ENCODE peak calls at places on chromosomes 11 and 22, in ten cellular contexts. O, P, V, M, X, L, S, F, Q and E are unnamed samples.

GRCh38 chr11:117613521-117613920 is 183.5 kb downstream of the DSCAML1 start:
- DNase-seq in X (no peak), P (no peak), Q (no peak), S (no peak), V (no peak), L (no peak), F (no peak), O (no peak), M (peak), E (no peak)

GRCh38 chr22:29152045-29152380 is 53.7 kb upstream of the EMID1 start:
- DNase-seq in L (no peak), O (no peak), V (peak), X (no peak), S (no peak), P (no peak), Q (no peak), M (peak), F (no peak), E (no peak)

GRCh38 chr22:37525746-37526350 is 6.6 kb upstream of the CARD10 start:
- DNase-seq in X (no peak), S (no peak), F (no peak), L (no peak), P (no peak), M (no peak), V (no peak), O (no peak), Q (no peak), E (no peak)

GRCh38 chr11:7564803-7565202 is 51.0 kb downstream of the PPFIBP2 start:
- DNase-seq in S (no peak), M (no peak), L (no peak), P (no peak), V (no peak), X (no peak), Q (no peak), F (no peak), O (no peak), E (no peak)

GRCh38 chr11:44972746-44973435 is 22.2 kb upstream of the TP53I11 start:
- DNase-seq in F (no peak), X (no peak), M (no peak), L (no peak), S (no peak), O (no peak), Q (no peak), V (no peak), P (no peak), E (no peak)

GRCh38 chr11:65786786-65787636 is at the start of gene OVOL1:
- DNase-seq in P (no peak), Q (no peak), S (no peak), F (no peak), O (peak), L (no peak), X (no peak), V (no peak), M (peak), E (peak)

GRCh38 chr11:101862410-101863233 is 52.2 kb upstream of the CEP126 start:
- DNase-seq in P (no peak), O (no peak), V (peak), M (peak), X (peak), S (no peak), L (peak), F (peak), Q (no peak), E (no peak)

GRCh38 chr11:18705651-18706281 is 7.2 kb downstream of the TMEM86A start:
- DNase-seq in X (no peak), O (peak), F (no peak), P (peak), V (no peak), L (no peak), S (no peak), Q (no peak), M (no peak), E (no peak)

GRCh38 chr22:30572840-30573593 is 1.4 kb downstream of the GAL3ST1 start:
- DNase-seq in F (no peak), L (no peak), X (no peak), M (no peak), S (no peak), P (no peak), Q (no peak), V (no peak), O (no peak), E (no peak)

GRCh38 chr22:48738204-48738980 is 1089.3 kb downstream of the BRD1 start:
- DNase-seq in O (no peak), L (no peak), Q (no peak), M (no peak), X (no peak), P (no peak), S (no peak), F (no peak), V (no peak), E (no peak)

GRCh38 chr11:19919050-19919561 is 206.5 kb downstream of the NAV2 start:
- DNase-seq in M (no peak), F (peak), S (no peak), V (no peak), L (peak), O (peak), Q (peak), X (peak), P (no peak), E (no peak)

GRCh38 chr22:39030705-39031104 is 9.8 kb downstream of the APOBEC3D start:
- DNase-seq in M (no peak), X (no peak), V (no peak), O (no peak), Q (no peak), F (no peak), P (no peak), S (no peak), L (no peak), E (no peak)

GRCh38 chr11:134560066-134560465 is 148.0 kb upstream of the B3GAT1 start:
- DNase-seq in V (no peak), O (peak), M (no peak), L (no peak), X (no peak), F (no peak), P (no peak), S (no peak), Q (no peak), E (no peak)

GRCh38 chr22:27473533-27473932 is 328.0 kb downstream of the MN1 start:
- DNase-seq in V (no peak), P (no peak), S (no peak), L (no peak), Q (no peak), F (no peak), O (no peak), M (no peak), X (no peak), E (no peak)

GRCh38 chr11:8026982-8027381 is 39.8 kb downstream of the EIF3F start:
- DNase-seq in P (no peak), M (no peak), X (no peak), Q (no peak), O (no peak), L (no peak), S (no peak), F (no peak), V (no peak), E (no peak)

GRCh38 chr11:35990816-35991215 is 47.0 kb downstream of the LDLRAD3 start:
- DNase-seq in L (no peak), O (no peak), V (no peak), X (no peak), M (no peak), S (no peak), Q (no peak), F (no peak), P (no peak), E (no peak)

GRCh38 chr11:297666-298405 is 1.5 kb downstream of the IFITM5 start:
- DNase-seq in X (no peak), O (no peak), Q (no peak), S (peak), P (peak), F (no peak), L (no peak), M (peak), V (no peak), E (no peak)

GRCh38 chr11:132559371-132560036 is 972.8 kb downstream of the OPCML start:
- DNase-seq in O (no peak), L (no peak), V (no peak), X (no peak), P (no peak), M (peak), S (no peak), Q (no peak), F (no peak), E (no peak)
- TF ChIP-seq CTCF in O (no peak), L (no peak), V (no peak), X (peak), P (no peak), M (peak), S (no peak), Q (no peak), F (no peak), E (no peak)

GRCh38 chr11:69638941-69639681 is 1.8 kb upstream of the CCND1 start:
- DNase-seq in Q (peak), X (peak), P (peak), S (no peak), F (peak), L (peak), V (peak), O (peak), M (peak), E (peak)
- TF ChIP-seq CTCF in Q (no peak), X (no peak), P (no peak), S (no peak), F (no peak), L (no peak), V (no peak), O (no peak), M (no peak), E (no peak)

GRCh38 chr22:40410731-40411505 is 40.5 kb downstream of the SGSM3 start:
- DNase-seq in M (no peak), Q (no peak), L (no peak), P (no peak), V (no peak), X (no peak), O (no peak), F (no peak), S (no peak), E (no peak)

GRCh38 chr22:40414306-40414705 is 43.9 kb downstream of the SGSM3 start:
- DNase-seq in O (no peak), M (no peak), V (no peak), P (no peak), L (no peak), X (peak), S (no peak), Q (peak), F (no peak), E (no peak)

GRCh38 chr22:40411506-40411861 is 41.1 kb downstream of the SGSM3 start:
- DNase-seq in V (no peak), Q (no peak), F (no peak), S (no peak), L (no peak), P (no peak), M (no peak), O (no peak), X (no peak), E (no peak)

GRCh38 chr22:40413873-40414272 is 43.5 kb downstream of the SGSM3 start:
- DNase-seq in M (no peak), Q (no peak), O (no peak), L (no peak), S (no peak), V (no peak), P (no peak), X (no peak), F (no peak), E (no peak)

GRCh38 chr22:40412441-40412840 is 42.0 kb downstream of the SGSM3 start:
- DNase-seq in X (no peak), V (no peak), F (no peak), Q (no peak), M (no peak), P (no peak), S (peak), L (no peak), O (no peak), E (peak)
- TF ChIP-seq CTCF in X (no peak), V (no peak), F (no peak), Q (no peak), M (no peak), P (no peak), S (no peak), L (no peak), O (no peak), E (no peak)

DNA sequence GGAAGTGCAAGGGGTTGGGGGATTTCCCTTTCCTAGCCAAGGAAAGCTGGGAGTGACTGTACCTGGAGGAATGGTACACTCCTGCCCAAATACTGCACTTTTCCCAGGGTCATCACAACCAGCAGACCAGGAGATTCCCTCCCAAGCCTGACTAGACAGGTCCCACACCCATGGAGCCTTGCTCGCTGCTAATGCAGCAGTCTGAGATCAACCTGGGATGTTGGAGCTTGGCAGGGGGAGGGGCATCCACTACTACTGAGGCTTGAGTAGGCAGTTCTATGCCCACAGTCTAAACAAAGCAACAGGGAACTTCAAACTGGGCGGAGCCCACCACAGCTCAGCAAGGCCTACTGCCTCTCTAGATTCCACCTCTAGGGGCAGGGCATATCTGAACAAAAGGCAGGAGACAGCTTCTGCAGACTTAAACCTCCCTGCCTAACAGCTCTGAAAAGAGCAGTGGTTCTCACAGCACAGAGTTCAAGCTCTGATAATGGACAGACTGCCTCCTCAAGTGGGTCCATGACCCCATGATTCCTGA is 58.5 kb downstream of the SLC22A9 start:
- DNase-seq in F (no peak), X (no peak), P (peak), V (no peak), M (no peak), S (no peak), O (no peak), Q (no peak), L (no peak), E (no peak)
- TF ChIP-seq CTCF in F (no peak), X (no peak), P (no peak), V (no peak), M (peak), S (no peak), O (no peak), Q (no peak), L (no peak), E (no peak)

DNA sequence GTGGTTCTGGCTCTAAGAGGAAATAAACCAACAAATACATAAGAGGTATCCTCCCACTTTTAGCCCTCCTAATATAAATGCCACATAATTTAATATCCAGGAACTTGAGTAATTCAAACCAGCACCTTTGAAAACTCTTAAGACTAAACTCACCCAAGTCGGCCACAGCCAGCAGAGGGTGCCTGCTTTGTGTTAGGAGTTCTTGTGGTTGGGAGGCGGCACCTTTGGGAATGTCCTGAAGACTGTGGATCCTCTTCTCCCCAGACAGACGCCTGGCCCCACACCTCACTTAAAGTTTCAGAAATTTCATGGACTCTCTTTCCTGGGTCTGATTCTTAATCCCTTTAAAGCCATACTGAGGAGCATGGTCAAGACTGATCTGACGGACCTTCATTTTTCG is 169.0 kb downstream of the TBC1D22A start:
- DNase-seq in M (no peak), F (no peak), V (no peak), X (no peak), Q (no peak), O (no peak), S (no peak), L (no peak), P (no peak), E (no peak)
- TF ChIP-seq CTCF in M (peak), F (no peak), V (no peak), X (peak), Q (peak), O (no peak), S (no peak), L (no peak), P (no peak), E (no peak)